ENCODE peak calls at places on chromosomes 3 and 15, in six cellular contexts. A, G, U, M, H and N are unnamed samples.

GRCh38 chr3:43515970-43516369 is 105.8 kb downstream of the ANO10 start:
- DNase-seq in M (no peak), A (no peak), U (no peak), G (no peak), H (no peak), N (no peak)

GRCh38 chr3:156373654-156374053 is 181.3 kb downstream of the SSR3 start:
- DNase-seq in G (no peak), U (no peak), H (no peak), M (peak; percentile 63), A (no peak), N (no peak)

GRCh38 chr3:177284383-177284881 is 87.2 kb upstream of the TBL1XR1 start:
- DNase-seq in M (peak; percentile 92), H (no peak), G (peak; percentile 49), U (no peak), A (peak; percentile 59), N (peak; percentile 18)

GRCh38 chr3:160006282-160007163 is 17.9 kb downstream of the IL12A start:
- DNase-seq in H (no peak), M (peak; percentile 78), U (no peak), A (peak; percentile 61), G (peak; percentile 77), N (no peak)

GRCh38 chr3:151008699-151009098 is 36.2 kb upstream of the CLRN1 start:
- DNase-seq in M (peak; percentile 50), G (peak; percentile 66), A (no peak), H (no peak), U (no peak), N (no peak)

GRCh38 chr3:88057650-88058321 is 1.0 kb downstream of the CGGBP1 start:
- DNase-seq in H (no peak), U (no peak), A (no peak), G (peak; percentile 20), M (no peak), N (peak; percentile 29)

GRCh38 chr3:76683256-76683655 is 356.6 kb upstream of the ROBO2 start:
- DNase-seq in G (no peak), M (no peak), H (no peak), U (no peak), A (no peak), N (no peak)

GRCh38 chr15:76059320-76060097 is at the start of gene TMEM266:
- DNase-seq in U (peak; percentile 91), G (peak; percentile 5), A (peak; percentile 15), H (peak; percentile 43), M (peak; percentile 89), N (peak; percentile 32)

GRCh38 chr3:177357352-177358084 is 160.2 kb upstream of the TBL1XR1 start:
- DNase-seq in A (peak; percentile 64), M (peak; percentile 60), G (peak; percentile 89), H (no peak), U (no peak), N (no peak)

GRCh38 chr3:50242371-50242770 is 6.4 kb downstream of the GNAI2 start:
- DNase-seq in U (no peak), G (no peak), H (no peak), M (no peak), A (no peak), N (no peak)
- H3K4me3 ChIP-seq in U (no peak overlapping the region), G (no peak overlapping the region), H (no peak overlapping the region), M (no peak overlapping the region), A (no peak overlapping the region), N (peak overlapping the region; percentile 11)

GRCh38 chr15:63974036-63974435 is 72.2 kb downstream of the DAPK2 start:
- DNase-seq in G (no peak), A (no peak), M (no peak), H (no peak), U (no peak), N (no peak)
- H3K4me1 ChIP-seq in G (peaks cover 14% of the 10 kb centered on the region), A (peaks cover 28% of the 10 kb centered on the region), M (peaks cover 28% of the 10 kb centered on the region), H (peaks cover 35% of the 10 kb centered on the region), U (peaks cover 15% of the 10 kb centered on the region), N (peaks cover 24% of the 10 kb centered on the region)

GRCh38 chr15:82649226-82649999 is 2.2 kb upstream of the CPEB1 start:
- DNase-seq in M (no peak), G (no peak), A (no peak), U (no peak), H (no peak), N (no peak)

GRCh38 chr15:82648257-82649103 is 1.3 kb upstream of the CPEB1 start:
- DNase-seq in M (peak; percentile 79), G (no peak), A (no peak), H (no peak), U (peak; percentile 46), N (no peak)

GRCh38 chr15:82646250-82647044 is 716 bp downstream of the CPEB1 start:
- DNase-seq in U (peak; percentile 82), G (no peak), A (no peak), M (peak; percentile 84), H (no peak), N (no peak)

GRCh38 chr15:82647045-82647834 is at the start of gene CPEB1:
- DNase-seq in G (peak; percentile 30), M (peak; percentile 74), A (peak; percentile 42), U (peak; percentile 88), H (no peak), N (peak; percentile 26)

DNA sequence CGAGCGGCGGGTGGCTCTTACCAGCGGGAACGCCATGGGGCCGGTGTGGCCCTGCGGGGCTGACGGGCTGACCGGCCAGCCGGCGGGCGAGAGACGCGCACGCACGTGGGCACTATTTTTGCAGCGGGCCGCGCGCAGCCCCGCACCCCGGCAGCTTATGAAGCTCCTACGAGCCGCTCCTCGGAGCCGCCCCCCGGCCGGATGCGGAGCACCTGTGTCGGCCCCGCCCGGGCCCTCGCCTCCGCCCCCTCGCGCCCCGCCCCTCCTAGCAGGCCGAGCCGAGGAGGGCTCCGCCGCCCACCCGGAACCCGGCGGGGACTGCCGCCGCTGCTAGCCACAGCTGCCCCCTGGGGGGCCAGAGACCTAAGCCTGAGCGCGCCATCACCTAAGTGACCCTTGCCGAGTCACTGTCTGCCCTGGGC is 683 bp upstream of the CPEB1 start:
- DNase-seq in M (peak; percentile 83), H (no peak), G (no peak), A (peak; percentile 15), U (peak; percentile 91), N (peak; percentile 10)
- H3K4me3 ChIP-seq in M (peak overlapping the region; percentile 67), H (no peak overlapping the region), G (peak overlapping the region; percentile 63), A (peak overlapping the region; percentile 69), U (peak overlapping the region; percentile 45), N (peak overlapping the region; percentile 47)

GRCh38 chr3:64152676-64153466 is 72.4 kb downstream of the PRICKLE2 start:
- DNase-seq in H (no peak), G (no peak), U (no peak), M (no peak), A (no peak), N (no peak)
- H3K4me1 ChIP-seq in H (peaks cover 38% of the 10 kb centered on the region), G (peaks cover 18% of the 10 kb centered on the region), U (peaks cover 4% of the 10 kb centered on the region), M (peaks cover 8% of the 10 kb centered on the region), A (peaks cover 15% of the 10 kb centered on the region), N (no peaks in the 10 kb centered on the region)

GRCh38 chr3:161689699-161690098 is 193.1 kb downstream of the OTOL1 start:
- DNase-seq in U (no peak), H (no peak), M (no peak), G (no peak), A (no peak), N (no peak)

GRCh38 chr3:161695811-161696210 is 199.2 kb downstream of the OTOL1 start:
- DNase-seq in M (no peak), A (no peak), G (no peak), H (no peak), U (no peak), N (no peak)

GRCh38 chr3:161694682-161695586 is 198.3 kb downstream of the OTOL1 start:
- DNase-seq in U (no peak), H (no peak), M (no peak), G (no peak), A (no peak), N (no peak)

GRCh38 chr3:161691677-161692076 is 195.1 kb downstream of the OTOL1 start:
- DNase-seq in A (no peak), M (no peak), H (no peak), G (no peak), U (no peak), N (no peak)
- H3K4me3 ChIP-seq in A (no peak overlapping the region), M (no peak overlapping the region), H (no peak overlapping the region), G (no peak overlapping the region), U (no peak overlapping the region), N (no peak overlapping the region)

GRCh38 chr3:73530030-73530411 is 94.7 kb downstream of the PDZRN3 start:
- DNase-seq in A (no peak), G (peak; percentile 82), H (no peak), U (no peak), M (no peak), N (no peak)
- H3K4me1 ChIP-seq in A (peaks cover 11% of the 10 kb centered on the region), G (peaks cover 5% of the 10 kb centered on the region), H (peaks cover 5% of the 10 kb centered on the region), U (no peaks in the 10 kb centered on the region), M (no peaks in the 10 kb centered on the region), N (no peaks in the 10 kb centered on the region)

DNA sequence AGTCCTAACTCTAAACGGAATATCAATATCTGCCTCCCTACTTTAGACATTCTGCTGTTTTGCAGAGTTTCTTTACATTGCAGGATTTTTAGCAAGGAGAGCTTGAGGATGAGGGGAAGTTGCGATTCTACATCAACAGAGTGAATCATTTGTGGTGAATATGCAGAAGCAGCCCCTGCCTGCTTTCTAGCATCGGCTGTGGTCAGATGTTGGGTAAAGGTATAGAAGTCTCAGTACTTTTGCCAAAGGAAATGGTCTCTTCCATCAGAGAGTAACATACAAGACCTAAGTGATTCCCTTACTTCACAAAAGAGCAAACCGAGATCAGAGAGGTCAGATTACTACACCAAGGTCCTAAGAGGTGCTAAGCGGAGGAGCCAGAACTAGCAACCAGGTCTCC is 15.2 kb downstream of the ST3GAL6 start:
- DNase-seq in A (no peak), M (no peak), H (no peak), G (peak; percentile 58), U (no peak), N (no peak)
- H3K4me3 ChIP-seq in A (no peak overlapping the region), M (no peak overlapping the region), H (no peak overlapping the region), G (no peak overlapping the region), U (no peak overlapping the region), N (no peak overlapping the region)